ENCODE peak calls at places on chromosome 17, in four cellular contexts. D is keratinocyte, N is aorta, C is A549. L is an unnamed sample. For H3K4me1 and H3K9me3, the result is how much of the 10 kb centered on the place peaks cover.

GRCh38 chr17:27879987-27880608 is 13.1 kb downstream of the LYRM9 start:
- DNase-seq in D (no peak), N (peak), C (peak), L (peak)

GRCh38 chr17:83190601-83191387 is 111.4 kb downstream of the METRNL start:
- DNase-seq in D (no peak), C (no peak), N (peak), L (no peak)

GRCh38 chr17:8918811-8919210 is 46.7 kb downstream of the PIK3R5 start:
- DNase-seq in N (no peak), D (no peak), C (no peak), L (no peak)

GRCh38 chr17:6070280-6070894 is at the start of gene WSCD1:
- DNase-seq in C (peak), D (no peak), N (peak), L (peak)

GRCh38 chr17:69728816-69729215 is 314.3 kb downstream of the MAP2K6 start:
- DNase-seq in N (no peak), C (no peak), D (no peak), L (no peak)

GRCh38 chr17:13421581-13421980 is 180.1 kb downstream of the HS3ST3A1 start:
- DNase-seq in D (no peak), C (no peak), N (no peak), L (no peak)

GRCh38 chr17:82242977-82243647 is 14.3 kb downstream of the SLC16A3 start:
- DNase-seq in N (peak), C (no peak), D (no peak), L (peak)

GRCh38 chr17:83008526-83008925 is 70.9 kb upstream of the METRNL start:
- DNase-seq in D (no peak), N (no peak), C (no peak), L (no peak)

GRCh38 chr17:4786111-4786491 is at the start of gene VMO1:
- DNase-seq in N (no peak), C (no peak), D (no peak), L (peak)
- H3K4me3 ChIP-seq in N (no peak), C (no peak), D (no peak), L (peak)

DNA sequence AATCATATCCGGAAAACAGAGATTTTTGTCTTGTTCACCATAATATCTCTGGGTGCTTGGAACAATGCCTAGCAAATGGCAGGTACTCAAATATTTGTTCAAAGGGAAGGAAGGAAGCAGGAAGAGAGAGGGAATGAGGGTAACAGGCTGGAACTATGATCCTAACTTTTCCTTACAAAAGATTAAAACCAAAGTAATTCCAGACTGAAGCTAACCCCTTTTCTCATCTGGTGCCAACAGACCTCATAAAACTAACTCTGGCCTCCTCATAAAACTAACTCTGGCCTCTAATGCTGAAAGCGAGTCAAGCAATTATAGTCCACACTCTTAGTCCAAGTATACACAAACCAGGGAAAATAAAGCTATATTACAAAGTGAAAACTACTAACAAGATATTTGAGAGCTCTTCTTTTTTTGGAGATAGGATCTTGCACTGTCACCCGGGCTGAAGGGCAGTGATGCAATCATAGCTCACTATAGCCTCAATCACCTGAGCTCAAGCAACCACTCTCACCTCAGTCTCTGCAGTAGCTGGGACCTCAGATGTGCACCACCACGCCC is 84.6 kb downstream of the KANSL1 start:
- DNase-seq in C (no peak), D (no peak), N (no peak), L (no peak)
- H3K4me1 ChIP-seq in C (under half), D (under half), N (under half), L (under half)

GRCh38 chr17:71173963-71174362 is 946.9 kb upstream of the SOX9 start:
- DNase-seq in C (no peak), N (no peak), D (no peak), L (no peak)
- H3K9me3 ChIP-seq in C (under half), N (under half), D (under half), L (under half)

GRCh38 chr17:79434215-79434614 is 176.6 kb downstream of the RBFOX3 start:
- DNase-seq in N (no peak), D (no peak), C (no peak), L (no peak)
- H3K4me3 ChIP-seq in N (no peak), D (no peak), C (no peak), L (no peak)

GRCh38 chr17:77372444-77373297 is 231.9 kb downstream of the SEC14L1 start:
- DNase-seq in C (no peak), D (no peak), N (peak), L (peak)
- H3K4me1 ChIP-seq in C (half or more), D (under half), N (under half), L (under half)

GRCh38 chr17:43142153-43142552 is 17.0 kb upstream of the BRCA1 start:
- DNase-seq in C (no peak), D (no peak), N (no peak), L (no peak)
- H3K9me3 ChIP-seq in C (under half), D (under half), N (under half), L (under half)

GRCh38 chr17:43018008-43018853 is 4.0 kb downstream of the VAT1 start:
- DNase-seq in C (no peak), D (no peak), N (peak), L (no peak)

GRCh38 chr17:43020030-43020621 is 2.1 kb downstream of the VAT1 start:
- DNase-seq in D (no peak), N (peak), C (no peak), L (no peak)

GRCh38 chr17:43020789-43021738 is 1.1 kb downstream of the VAT1 start:
- DNase-seq in C (peak), D (no peak), N (peak), L (peak)

GRCh38 chr17:43018932-43019331 is 3.3 kb downstream of the VAT1 start:
- DNase-seq in C (no peak), N (no peak), D (no peak), L (no peak)

DNA sequence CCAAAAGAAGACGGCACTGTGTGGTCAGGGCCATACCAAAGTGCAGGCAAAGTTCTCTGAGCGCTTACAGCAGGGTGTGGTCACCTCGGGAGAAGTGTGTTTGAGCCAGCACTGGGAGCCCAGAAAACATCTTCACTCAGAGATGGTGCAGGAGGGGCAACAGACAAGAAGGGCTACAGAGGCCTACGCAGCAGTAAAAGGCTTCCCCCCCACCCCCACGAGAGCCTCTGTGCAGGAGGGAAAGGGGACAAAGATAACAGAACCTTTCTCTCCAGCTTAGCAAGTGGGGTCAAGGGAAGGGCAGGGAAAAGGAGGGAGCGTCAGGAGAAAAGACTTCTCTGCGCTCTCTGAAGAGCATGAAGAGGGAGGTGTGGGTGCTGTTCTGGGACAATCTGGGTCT is 2.8 kb downstream of the VAT1 start:
- DNase-seq in C (no peak), D (no peak), N (no peak), L (no peak)
- H3K4me3 ChIP-seq in C (no peak), D (no peak), N (no peak), L (peak)

GRCh38 chr17:57986841-57987581 is 1.0 kb downstream of the VEZF1 start:
- DNase-seq in D (no peak), N (peak), C (peak), L (peak)
- H3K4me1 ChIP-seq in D (under half), N (under half), C (half or more), L (under half)

L was measured in adipocyte.